ENCODE peak calls at places on chromosomes 11 and 22, in eight cellular contexts. R is K562, K is HepG2, V is HCT116, C is H1, H is SK-N-SH, E is endothelial cell of umbilical vein, A is GM12878. X is an unnamed sample. For H3K9me3, the result is how much of the 10 kb centered on the place peaks cover.

GRCh38 chr22:37735054-37735453 is 38.2 kb downstream of the TRIOBP start:
- DNase-seq in R (peak), E (no peak), C (peak), A (no peak), V (no peak), K (peak), H (peak), X (no peak)

GRCh38 chr22:49972163-49973017 is 11.8 kb downstream of the PIM3 start:
- DNase-seq in V (no peak), K (no peak), H (peak), A (no peak), R (peak), E (no peak), C (peak), X (no peak)

GRCh38 chr11:3001496-3001895 is 9.4 kb upstream of the NAP1L4 start:
- DNase-seq in R (no peak), K (no peak), C (no peak), A (no peak), H (peak), V (no peak), E (no peak), X (no peak)

GRCh38 chr22:49657275-49657973 is 170.2 kb downstream of the BRD1 start:
- DNase-seq in A (peak), R (peak), C (no peak), H (no peak), K (no peak), E (peak), V (peak), X (no peak)

GRCh38 chr11:2436521-2437031 is 7.7 kb downstream of the TRPM5 start:
- DNase-seq in V (no peak), R (no peak), K (no peak), C (no peak), A (no peak), H (no peak), E (no peak), X (no peak)

GRCh38 chr11:45994421-45995341 is 72.2 kb downstream of the LARGE2 start:
- DNase-seq in R (peak), E (no peak), A (no peak), C (no peak), V (no peak), K (no peak), H (peak), X (peak)

GRCh38 chr11:8268530-8269461 is 5.1 kb upstream of the LMO1 start:
- DNase-seq in R (no peak), V (no peak), A (no peak), H (peak), C (peak), E (no peak), K (no peak), X (no peak)

GRCh38 chr22:31139866-31140716 is at the start of gene PLA2G3:
- DNase-seq in A (no peak), V (no peak), C (peak), R (peak), K (peak), E (peak), H (peak), X (no peak)

GRCh38 chr22:19016081-19016480 is 80.0 kb upstream of the PRODH start:
- DNase-seq in H (no peak), V (no peak), C (peak), R (peak), E (no peak), A (no peak), K (no peak), X (no peak)

GRCh38 chr11:71447791-71448256 is 369 bp downstream of the DHCR7 start:
- DNase-seq in H (peak), R (peak), C (peak), E (peak), A (no peak), V (no peak), K (no peak), X (no peak)

GRCh38 chr11:4551346-4551979 is 6.5 kb downstream of the OR52M1 start:
- DNase-seq in R (peak), A (no peak), C (no peak), K (peak), V (no peak), H (peak), E (peak), X (no peak)

GRCh38 chr11:8290122-8290810 is 26.6 kb upstream of the LMO1 start:
- DNase-seq in K (no peak), H (peak), R (no peak), A (no peak), E (no peak), V (no peak), C (no peak), X (no peak)

GRCh38 chr22:39469681-39470461 is 13.1 kb downstream of the MGAT3 start:
- DNase-seq in H (peak), K (peak), C (no peak), R (peak), V (no peak), E (no peak), A (no peak), X (no peak)

GRCh38 chr11:20367313-20367948 is 3.9 kb downstream of the HTATIP2 start:
- DNase-seq in R (peak), C (no peak), A (no peak), V (peak), H (no peak), K (peak), E (peak), X (no peak)

GRCh38 chr11:32890843-32891656 is 1.6 kb upstream of the QSER1 start:
- DNase-seq in A (no peak), C (no peak), R (no peak), K (no peak), E (no peak), V (no peak), H (no peak), X (peak)

GRCh38 chr11:92702037-92702436 is 267.4 kb upstream of the MTNR1B start:
- DNase-seq in K (no peak), A (no peak), R (no peak), C (no peak), H (no peak), V (no peak), E (no peak), X (no peak)

GRCh38 chr11:114179234-114179941 is 116.8 kb upstream of the NNMT start:
- DNase-seq in C (no peak), A (no peak), V (no peak), K (no peak), R (no peak), E (peak), H (no peak), X (no peak)
- TF ChIP-seq POLR2AphosphoS5 in C (no peak), A (no peak), V (no peak), K (no peak), R (no peak), E (peak), H (no peak), X (no peak)

GRCh38 chr11:62676698-62677097 is 2.2 kb downstream of the UBXN1 start:
- DNase-seq in E (no peak), K (no peak), H (no peak), R (no peak), A (no peak), C (no peak), V (no peak), X (no peak)
- H3K9ac ChIP-seq in E (no peak), K (no peak), H (no peak), R (peak), A (no peak), C (no peak), V (no peak), X (no peak)

GRCh38 chr11:112440518-112440917 is 179.9 kb upstream of the PLET1 start:
- DNase-seq in C (no peak), K (no peak), R (no peak), A (no peak), E (no peak), H (no peak), V (peak), X (no peak)
- H3K9me3 ChIP-seq in C (under half), K (under half), R (under half), A (under half), E (under half), H (under half), V (under half), X (under half)

GRCh38 chr11:60858236-60858635 is 2.5 kb upstream of the PTGDR2 start:
- DNase-seq in E (no peak), H (no peak), V (no peak), K (no peak), C (no peak), A (no peak), R (no peak), X (no peak)
- TF ChIP-seq POLR2AphosphoS5 in E (no peak), H (no peak), V (no peak), K (no peak), C (no peak), A (no peak), R (no peak), X (no peak)

DNA sequence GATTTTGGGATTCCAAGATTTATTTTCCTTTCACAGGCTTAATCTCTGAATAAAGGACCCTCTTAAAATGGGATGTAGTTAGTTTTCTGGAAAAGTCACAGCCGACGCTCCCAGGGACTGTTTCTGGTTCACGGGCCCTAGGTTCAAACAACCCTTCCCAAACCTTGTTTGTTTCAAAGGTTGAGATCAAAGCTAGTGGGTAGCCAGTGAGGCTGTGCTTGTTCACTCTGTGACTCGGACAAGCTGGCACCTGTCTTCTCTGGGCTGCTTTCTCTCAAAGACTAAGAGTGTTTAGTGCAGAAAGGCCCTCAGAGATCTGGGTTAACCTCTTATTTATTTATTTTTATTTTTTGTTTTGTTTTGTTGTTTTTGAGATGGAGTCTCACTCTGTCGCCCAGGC is 13.0 kb upstream of the MALAT1 start:
- DNase-seq in K (no peak), E (no peak), R (no peak), H (no peak), A (no peak), V (no peak), C (no peak), X (no peak)
- H3K9ac ChIP-seq in K (peak), E (no peak), R (no peak), H (peak), A (no peak), V (peak), C (no peak), X (no peak)

GRCh38 chr22:42714308-42714707 is 6.4 kb downstream of the A4GALT start:
- DNase-seq in A (no peak), R (no peak), K (no peak), H (no peak), V (no peak), E (no peak), C (no peak), X (no peak)
- H3K9me3 ChIP-seq in A (under half), R (under half), K (under half), H (under half), V (under half), E (under half), C (under half), X (under half)

GRCh38 chr11:68270334-68271022 is 1.3 kb downstream of the C11orf24 start:
- DNase-seq in V (no peak), C (no peak), E (no peak), A (no peak), R (peak), K (peak), H (no peak), X (no peak)
- TF ChIP-seq POLR2AphosphoS5 in V (no peak), C (no peak), E (no peak), A (peak), R (no peak), K (no peak), H (no peak), X (no peak)

DNA sequence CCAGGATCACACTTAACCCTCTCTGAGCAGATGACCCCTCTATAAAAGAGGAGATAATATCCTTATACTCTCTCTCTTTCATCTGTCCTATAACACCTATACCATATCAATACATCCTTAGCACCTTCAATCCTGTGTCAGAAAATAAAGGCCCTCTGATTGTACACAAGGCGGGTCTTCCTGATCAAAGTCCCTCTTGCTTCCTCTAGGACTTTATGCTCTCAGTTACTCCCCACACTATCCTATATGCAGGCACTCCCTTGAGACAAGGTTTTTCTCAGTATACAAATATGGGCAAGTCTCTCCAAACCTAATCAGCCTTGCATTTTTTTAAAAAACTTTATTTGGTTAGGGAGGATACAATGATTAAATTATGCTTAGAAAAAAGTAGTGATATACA is 17.3 kb upstream of the HORMAD2 start:
- DNase-seq in A (no peak), H (no peak), E (no peak), C (no peak), K (no peak), R (no peak), V (no peak), X (no peak)
- H3K9ac ChIP-seq in A (no peak), H (no peak), E (no peak), C (no peak), K (no peak), R (no peak), V (no peak), X (no peak)

DNA sequence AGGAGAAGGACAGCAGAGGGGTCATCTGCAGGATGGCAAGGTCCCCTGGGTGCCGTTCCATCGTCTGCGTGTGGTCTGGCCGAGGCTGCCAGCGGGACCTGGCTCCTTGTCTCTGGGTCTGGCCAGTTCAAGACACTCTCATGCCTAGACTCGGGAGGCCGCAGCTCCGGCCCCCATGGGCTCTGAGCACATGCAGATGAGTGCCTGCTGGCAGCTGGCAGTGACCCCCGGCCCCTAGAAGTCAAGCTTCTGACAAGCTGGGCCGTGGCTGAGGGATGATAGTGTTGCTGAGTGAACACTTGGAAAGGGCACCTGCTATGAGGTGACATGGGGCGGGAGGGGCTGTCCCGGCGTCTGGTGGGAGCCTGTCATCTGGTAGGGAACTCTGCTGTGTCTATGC is 1180.6 kb downstream of the BRD1 start:
- DNase-seq in C (no peak), E (no peak), H (no peak), A (no peak), K (no peak), V (no peak), R (no peak), X (no peak)
- H3K9me3 ChIP-seq in C (under half), E (under half), H (under half), A (under half), K (under half), V (under half), R (under half), X (under half)

GRCh38 chr11:62552931-62553838 is 6.6 kb upstream of the AHNAK start:
- DNase-seq in V (peak), R (peak), C (peak), H (no peak), A (no peak), K (no peak), E (peak), X (no peak)
- TF ChIP-seq POLR2AphosphoS5 in V (peak), R (peak), C (no peak), H (peak), A (no peak), K (no peak), E (peak), X (no peak)

X was measured in SK-N-MC.